ENCODE peak calls at places on chromosome 9, in five cellular contexts. P, W, T, L and Z are unnamed samples.

GRCh38 chr9:89213481-89213880 is 34.9 kb upstream of the SHC3 start:
- DNase-seq in P (no peak), L (no peak), W (no peak), T (no peak), Z (no peak)

GRCh38 chr9:18595597-18595996 is 121.6 kb downstream of the ADAMTSL1 start:
- DNase-seq in P (no peak), T (peak; percentile 12), L (no peak), W (no peak), Z (no peak)

GRCh38 chr9:87395804-87396458 is 101.7 kb upstream of the DAPK1 start:
- DNase-seq in T (no peak), W (no peak), L (no peak), P (no peak), Z (no peak)

GRCh38 chr9:93316726-93317494 is 133.0 kb downstream of the WNK2 start:
- DNase-seq in L (no peak), W (no peak), P (no peak), T (no peak), Z (no peak)

GRCh38 chr9:114433720-114434255 is 46.0 kb upstream of the AKNA start:
- DNase-seq in L (peak; percentile 44), P (no peak), T (no peak), W (no peak), Z (no peak)

GRCh38 chr9:114571391-114571790 is 16.2 kb upstream of the ATP6V1G1 start:
- DNase-seq in L (no peak), W (no peak), T (no peak), P (no peak), Z (no peak)

GRCh38 chr9:1071730-1072129 is 21.6 kb downstream of the DMRT2 start:
- DNase-seq in L (no peak), W (no peak), P (no peak), T (no peak), Z (no peak)

GRCh38 chr9:80648336-80648735 is 1041.0 kb downstream of the TLE1 start:
- DNase-seq in T (no peak), P (no peak), L (no peak), W (no peak), Z (no peak)

GRCh38 chr9:14373726-14374125 is 59.8 kb upstream of the NFIB start:
- DNase-seq in W (no peak), T (no peak), P (no peak), L (no peak), Z (no peak)

GRCh38 chr9:135663451-135663770 is 302 bp downstream of the LCN9 start:
- DNase-seq in L (no peak), P (no peak), T (no peak), W (no peak), Z (no peak)

GRCh38 chr9:124818431-124819281 is 34.6 kb upstream of the WDR38 start:
- DNase-seq in P (peak; percentile 75), W (no peak), T (no peak), L (no peak), Z (peak; percentile 83)

GRCh38 chr9:128626181-128626580 is 30.5 kb downstream of the DYNC2I2 start:
- DNase-seq in P (no peak), W (no peak), T (no peak), L (no peak), Z (peak; percentile 47)